ENCODE peak calls at places on chromosomes 11 and 22, in five cellular contexts. One of them, this sample, is unnamed.

GRCh38 chr22:37533995-37534394 is 14.8 kb upstream of the CARD10 start:
- ATAC-seq in omental fat pad: no peak
- ATAC-seq in gastrocnemius medialis: no peak
- ATAC-seq in stimulated activated naive CD8-positive, alpha-beta T cell treated with anti-CD3 and anti-CD28 coated beads, Interleukin-15, Interleukin-2, amounts not matched to agents 100 U/mL and 50 U/mL, for 24 hours: peak; percentile 28
- ATAC-seq in activated CD4-positive, CD25-positive, alpha-beta regulatory T cell treated with anti-CD3 and anti-CD28 coated beads, Interleukin-2, amount 50 U/mL, for 24 hours: no peak
- ATAC-seq in this sample: no peak

GRCh38 chr11:1978865-1979473 is 18.7 kb downstream of the H19 start:
- ATAC-seq in activated CD4-positive, CD25-positive, alpha-beta regulatory T cell treated with anti-CD3 and anti-CD28 coated beads, Interleukin-2, amount 50 U/mL, for 24 hours: no peak
- ATAC-seq in gastrocnemius medialis: peak; percentile 28
- ATAC-seq in omental fat pad: no peak
- ATAC-seq in stimulated activated naive CD8-positive, alpha-beta T cell treated with anti-CD3 and anti-CD28 coated beads, Interleukin-15, Interleukin-2, amounts not matched to agents 100 U/mL and 50 U/mL, for 24 hours: no peak
- ATAC-seq in this sample: no peak

GRCh38 chr11:115580927-115581680 is 76.9 kb upstream of the CADM1 start:
- ATAC-seq in stimulated activated naive CD8-positive, alpha-beta T cell treated with anti-CD3 and anti-CD28 coated beads, Interleukin-15, Interleukin-2, amounts not matched to agents 100 U/mL and 50 U/mL, for 24 hours: no peak
- ATAC-seq in activated CD4-positive, CD25-positive, alpha-beta regulatory T cell treated with anti-CD3 and anti-CD28 coated beads, Interleukin-2, amount 50 U/mL, for 24 hours: no peak
- ATAC-seq in omental fat pad: no peak
- ATAC-seq in gastrocnemius medialis: no peak
- ATAC-seq in this sample: no peak

GRCh38 chr11:121489823-121490222 is 37.1 kb upstream of the SORL1-AS1 start:
- ATAC-seq in gastrocnemius medialis: peak; percentile 24
- ATAC-seq in omental fat pad: no peak
- ATAC-seq in stimulated activated naive CD8-positive, alpha-beta T cell treated with anti-CD3 and anti-CD28 coated beads, Interleukin-15, Interleukin-2, amounts not matched to agents 100 U/mL and 50 U/mL, for 24 hours: no peak
- ATAC-seq in activated CD4-positive, CD25-positive, alpha-beta regulatory T cell treated with anti-CD3 and anti-CD28 coated beads, Interleukin-2, amount 50 U/mL, for 24 hours: no peak
- ATAC-seq in this sample: no peak

GRCh38 chr11:107337917-107338316 is 119.7 kb downstream of the CWF19L2 start:
- ATAC-seq in stimulated activated naive CD8-positive, alpha-beta T cell treated with anti-CD3 and anti-CD28 coated beads, Interleukin-15, Interleukin-2, amounts not matched to agents 100 U/mL and 50 U/mL, for 24 hours: no peak
- ATAC-seq in gastrocnemius medialis: no peak
- ATAC-seq in activated CD4-positive, CD25-positive, alpha-beta regulatory T cell treated with anti-CD3 and anti-CD28 coated beads, Interleukin-2, amount 50 U/mL, for 24 hours: no peak
- ATAC-seq in omental fat pad: no peak
- ATAC-seq in this sample: no peak

GRCh38 chr11:33835143-33835878 is 56.6 kb downstream of the LMO2 start:
- ATAC-seq in stimulated activated naive CD8-positive, alpha-beta T cell treated with anti-CD3 and anti-CD28 coated beads, Interleukin-15, Interleukin-2, amounts not matched to agents 100 U/mL and 50 U/mL, for 24 hours: no peak
- ATAC-seq in gastrocnemius medialis: no peak
- ATAC-seq in omental fat pad: peak; percentile 94
- ATAC-seq in activated CD4-positive, CD25-positive, alpha-beta regulatory T cell treated with anti-CD3 and anti-CD28 coated beads, Interleukin-2, amount 50 U/mL, for 24 hours: no peak
- ATAC-seq in this sample: no peak

GRCh38 chr11:130891326-130891725 is 25.0 kb downstream of the SNX19 start:
- ATAC-seq in activated CD4-positive, CD25-positive, alpha-beta regulatory T cell treated with anti-CD3 and anti-CD28 coated beads, Interleukin-2, amount 50 U/mL, for 24 hours: no peak
- ATAC-seq in omental fat pad: no peak
- ATAC-seq in gastrocnemius medialis: peak; percentile 28
- ATAC-seq in stimulated activated naive CD8-positive, alpha-beta T cell treated with anti-CD3 and anti-CD28 coated beads, Interleukin-15, Interleukin-2, amounts not matched to agents 100 U/mL and 50 U/mL, for 24 hours: no peak
- ATAC-seq in this sample: no peak

GRCh38 chr11:44057340-44057739 is 8.7 kb upstream of the ACCS start:
- ATAC-seq in stimulated activated naive CD8-positive, alpha-beta T cell treated with anti-CD3 and anti-CD28 coated beads, Interleukin-15, Interleukin-2, amounts not matched to agents 100 U/mL and 50 U/mL, for 24 hours: no peak
- ATAC-seq in omental fat pad: no peak
- ATAC-seq in gastrocnemius medialis: no peak
- ATAC-seq in activated CD4-positive, CD25-positive, alpha-beta regulatory T cell treated with anti-CD3 and anti-CD28 coated beads, Interleukin-2, amount 50 U/mL, for 24 hours: no peak
- ATAC-seq in this sample: no peak

GRCh38 chr11:90330632-90331031 is 107.8 kb upstream of the CHORDC1 start:
- ATAC-seq in omental fat pad: no peak
- ATAC-seq in gastrocnemius medialis: no peak
- ATAC-seq in stimulated activated naive CD8-positive, alpha-beta T cell treated with anti-CD3 and anti-CD28 coated beads, Interleukin-15, Interleukin-2, amounts not matched to agents 100 U/mL and 50 U/mL, for 24 hours: no peak
- ATAC-seq in activated CD4-positive, CD25-positive, alpha-beta regulatory T cell treated with anti-CD3 and anti-CD28 coated beads, Interleukin-2, amount 50 U/mL, for 24 hours: no peak
- ATAC-seq in this sample: no peak

GRCh38 chr22:21055880-21056319 is 10.2 kb downstream of the LRRC74B start:
- ATAC-seq in gastrocnemius medialis: no peak
- ATAC-seq in omental fat pad: no peak
- ATAC-seq in stimulated activated naive CD8-positive, alpha-beta T cell treated with anti-CD3 and anti-CD28 coated beads, Interleukin-15, Interleukin-2, amounts not matched to agents 100 U/mL and 50 U/mL, for 24 hours: no peak
- ATAC-seq in activated CD4-positive, CD25-positive, alpha-beta regulatory T cell treated with anti-CD3 and anti-CD28 coated beads, Interleukin-2, amount 50 U/mL, for 24 hours: no peak
- ATAC-seq in this sample: no peak

GRCh38 chr11:42311944-42312343 is 852.5 kb upstream of the LRRC4C start:
- ATAC-seq in stimulated activated naive CD8-positive, alpha-beta T cell treated with anti-CD3 and anti-CD28 coated beads, Interleukin-15, Interleukin-2, amounts not matched to agents 100 U/mL and 50 U/mL, for 24 hours: no peak
- ATAC-seq in activated CD4-positive, CD25-positive, alpha-beta regulatory T cell treated with anti-CD3 and anti-CD28 coated beads, Interleukin-2, amount 50 U/mL, for 24 hours: no peak
- ATAC-seq in gastrocnemius medialis: no peak
- ATAC-seq in omental fat pad: no peak
- ATAC-seq in this sample: no peak

GRCh38 chr11:121466063-121466794 is 13.5 kb upstream of the SORL1-AS1 start:
- ATAC-seq in gastrocnemius medialis: peak; percentile 94
- ATAC-seq in activated CD4-positive, CD25-positive, alpha-beta regulatory T cell treated with anti-CD3 and anti-CD28 coated beads, Interleukin-2, amount 50 U/mL, for 24 hours: no peak
- ATAC-seq in stimulated activated naive CD8-positive, alpha-beta T cell treated with anti-CD3 and anti-CD28 coated beads, Interleukin-15, Interleukin-2, amounts not matched to agents 100 U/mL and 50 U/mL, for 24 hours: peak; percentile 16
- ATAC-seq in omental fat pad: peak; percentile 78
- ATAC-seq in this sample: peak; percentile 91

GRCh38 chr11:107576497-107577086 is 11.1 kb upstream of the ALKBH8 start:
- ATAC-seq in gastrocnemius medialis: no peak
- ATAC-seq in stimulated activated naive CD8-positive, alpha-beta T cell treated with anti-CD3 and anti-CD28 coated beads, Interleukin-15, Interleukin-2, amounts not matched to agents 100 U/mL and 50 U/mL, for 24 hours: no peak
- ATAC-seq in activated CD4-positive, CD25-positive, alpha-beta regulatory T cell treated with anti-CD3 and anti-CD28 coated beads, Interleukin-2, amount 50 U/mL, for 24 hours: no peak
- ATAC-seq in omental fat pad: no peak
- ATAC-seq in this sample: no peak

GRCh38 chr11:130156108-130157022 is 3.2 kb upstream of the ST14 start:
- ATAC-seq in activated CD4-positive, CD25-positive, alpha-beta regulatory T cell treated with anti-CD3 and anti-CD28 coated beads, Interleukin-2, amount 50 U/mL, for 24 hours: no peak
- ATAC-seq in stimulated activated naive CD8-positive, alpha-beta T cell treated with anti-CD3 and anti-CD28 coated beads, Interleukin-15, Interleukin-2, amounts not matched to agents 100 U/mL and 50 U/mL, for 24 hours: no peak
- ATAC-seq in omental fat pad: no peak
- ATAC-seq in gastrocnemius medialis: no peak
- ATAC-seq in this sample: no peak

GRCh38 chr11:30481385-30481784 is 104.8 kb downstream of the MPPED2 start:
- ATAC-seq in gastrocnemius medialis: no peak
- ATAC-seq in stimulated activated naive CD8-positive, alpha-beta T cell treated with anti-CD3 and anti-CD28 coated beads, Interleukin-15, Interleukin-2, amounts not matched to agents 100 U/mL and 50 U/mL, for 24 hours: no peak
- ATAC-seq in omental fat pad: no peak
- ATAC-seq in activated CD4-positive, CD25-positive, alpha-beta regulatory T cell treated with anti-CD3 and anti-CD28 coated beads, Interleukin-2, amount 50 U/mL, for 24 hours: no peak
- ATAC-seq in this sample: no peak

GRCh38 chr11:61054927-61055562 is 47.2 kb upstream of the CD5 start:
- ATAC-seq in omental fat pad: no peak
- ATAC-seq in activated CD4-positive, CD25-positive, alpha-beta regulatory T cell treated with anti-CD3 and anti-CD28 coated beads, Interleukin-2, amount 50 U/mL, for 24 hours: peak; percentile 63
- ATAC-seq in stimulated activated naive CD8-positive, alpha-beta T cell treated with anti-CD3 and anti-CD28 coated beads, Interleukin-15, Interleukin-2, amounts not matched to agents 100 U/mL and 50 U/mL, for 24 hours: peak; percentile 48
- ATAC-seq in gastrocnemius medialis: no peak
- ATAC-seq in this sample: no peak

GRCh38 chr11:94325681-94326080 is 21.3 kb downstream of the IZUMO1R start:
- ATAC-seq in activated CD4-positive, CD25-positive, alpha-beta regulatory T cell treated with anti-CD3 and anti-CD28 coated beads, Interleukin-2, amount 50 U/mL, for 24 hours: no peak
- ATAC-seq in stimulated activated naive CD8-positive, alpha-beta T cell treated with anti-CD3 and anti-CD28 coated beads, Interleukin-15, Interleukin-2, amounts not matched to agents 100 U/mL and 50 U/mL, for 24 hours: peak; percentile 40
- ATAC-seq in gastrocnemius medialis: no peak
- ATAC-seq in omental fat pad: no peak
- ATAC-seq in this sample: no peak

GRCh38 chr11:9060700-9061111 is 30.7 kb downstream of the SCUBE2 start:
- ATAC-seq in stimulated activated naive CD8-positive, alpha-beta T cell treated with anti-CD3 and anti-CD28 coated beads, Interleukin-15, Interleukin-2, amounts not matched to agents 100 U/mL and 50 U/mL, for 24 hours: peak; percentile 99
- ATAC-seq in omental fat pad: no peak
- ATAC-seq in gastrocnemius medialis: no peak
- ATAC-seq in activated CD4-positive, CD25-positive, alpha-beta regulatory T cell treated with anti-CD3 and anti-CD28 coated beads, Interleukin-2, amount 50 U/mL, for 24 hours: peak; percentile 88
- ATAC-seq in this sample: no peak

GRCh38 chr11:63639195-63639832 is 25.1 kb upstream of the PLAAT3 start:
- ATAC-seq in stimulated activated naive CD8-positive, alpha-beta T cell treated with anti-CD3 and anti-CD28 coated beads, Interleukin-15, Interleukin-2, amounts not matched to agents 100 U/mL and 50 U/mL, for 24 hours: no peak
- ATAC-seq in activated CD4-positive, CD25-positive, alpha-beta regulatory T cell treated with anti-CD3 and anti-CD28 coated beads, Interleukin-2, amount 50 U/mL, for 24 hours: no peak
- ATAC-seq in gastrocnemius medialis: no peak
- ATAC-seq in omental fat pad: no peak
- ATAC-seq in this sample: peak; percentile 46

GRCh38 chr11:129967996-129968395 is 34.6 kb downstream of the PRDM10 start:
- ATAC-seq in gastrocnemius medialis: no peak
- ATAC-seq in activated CD4-positive, CD25-positive, alpha-beta regulatory T cell treated with anti-CD3 and anti-CD28 coated beads, Interleukin-2, amount 50 U/mL, for 24 hours: no peak
- ATAC-seq in stimulated activated naive CD8-positive, alpha-beta T cell treated with anti-CD3 and anti-CD28 coated beads, Interleukin-15, Interleukin-2, amounts not matched to agents 100 U/mL and 50 U/mL, for 24 hours: no peak
- ATAC-seq in omental fat pad: no peak
- ATAC-seq in this sample: no peak

GRCh38 chr11:64869571-64870175 is 8.7 kb downstream of the EHD1 start:
- ATAC-seq in stimulated activated naive CD8-positive, alpha-beta T cell treated with anti-CD3 and anti-CD28 coated beads, Interleukin-15, Interleukin-2, amounts not matched to agents 100 U/mL and 50 U/mL, for 24 hours: no peak
- ATAC-seq in omental fat pad: no peak
- ATAC-seq in activated CD4-positive, CD25-positive, alpha-beta regulatory T cell treated with anti-CD3 and anti-CD28 coated beads, Interleukin-2, amount 50 U/mL, for 24 hours: no peak
- ATAC-seq in gastrocnemius medialis: no peak
- ATAC-seq in this sample: no peak

GRCh38 chr22:45335021-45335818 is 25.5 kb downstream of the FAM118A start:
- ATAC-seq in activated CD4-positive, CD25-positive, alpha-beta regulatory T cell treated with anti-CD3 and anti-CD28 coated beads, Interleukin-2, amount 50 U/mL, for 24 hours: no peak
- ATAC-seq in omental fat pad: no peak
- ATAC-seq in stimulated activated naive CD8-positive, alpha-beta T cell treated with anti-CD3 and anti-CD28 coated beads, Interleukin-15, Interleukin-2, amounts not matched to agents 100 U/mL and 50 U/mL, for 24 hours: no peak
- ATAC-seq in gastrocnemius medialis: peak; percentile 64
- ATAC-seq in this sample: no peak

GRCh38 chr11:47587733-47588326 is 1.4 kb downstream of the FAM180B start:
- ATAC-seq in activated CD4-positive, CD25-positive, alpha-beta regulatory T cell treated with anti-CD3 and anti-CD28 coated beads, Interleukin-2, amount 50 U/mL, for 24 hours: no peak
- ATAC-seq in gastrocnemius medialis: peak; percentile 11
- ATAC-seq in stimulated activated naive CD8-positive, alpha-beta T cell treated with anti-CD3 and anti-CD28 coated beads, Interleukin-15, Interleukin-2, amounts not matched to agents 100 U/mL and 50 U/mL, for 24 hours: no peak
- ATAC-seq in omental fat pad: no peak
- ATAC-seq in this sample: peak; percentile 49

This sample was measured in gastroesophageal sphincter.